ENCODE peak calls at places on chromosomes 5 and 9, in four cellular contexts. One of them, this sample, is unnamed.

GRCh38 chr5:132773601-132774355 is 3.3 kb downstream of the SEPTIN8 start:
- DNase-seq in psoas muscle: no peak
- DNase-seq in neural progenitor cell: no peak
- DNase-seq in IMR-90: no peak
- DNase-seq in this sample: peak; percentile 33

GRCh38 chr5:114782869-114783268 is 386.8 kb downstream of the TRIM36 start:
- DNase-seq in psoas muscle: peak; percentile 56
- DNase-seq in neural progenitor cell: peak; percentile 20
- DNase-seq in IMR-90: no peak
- DNase-seq in this sample: no peak

GRCh38 chr5:95870105-95870672 is 47.7 kb upstream of the GLRX start:
- DNase-seq in psoas muscle: no peak
- DNase-seq in neural progenitor cell: no peak
- DNase-seq in IMR-90: peak; percentile 87
- DNase-seq in this sample: no peak

GRCh38 chr5:93208156-93208895 is 372.7 kb downstream of the NR2F1-AS1 start:
- DNase-seq in psoas muscle: no peak
- DNase-seq in neural progenitor cell: no peak
- DNase-seq in IMR-90: no peak
- DNase-seq in this sample: no peak

GRCh38 chr5:169629847-169630548 is 7.1 kb upstream of the DOCK2 start:
- DNase-seq in psoas muscle: no peak
- DNase-seq in neural progenitor cell: no peak
- DNase-seq in IMR-90: peak; percentile 90
- DNase-seq in this sample: no peak

GRCh38 chr9:13292158-13292557 is 12.7 kb upstream of the MPDZ start:
- DNase-seq in psoas muscle: no peak
- DNase-seq in neural progenitor cell: no peak
- DNase-seq in IMR-90: no peak
- DNase-seq in this sample: no peak

GRCh38 chr5:92514901-92515300 is 1066.1 kb downstream of the NR2F1-AS1 start:
- DNase-seq in psoas muscle: no peak
- DNase-seq in neural progenitor cell: no peak
- DNase-seq in IMR-90: no peak
- DNase-seq in this sample: no peak

GRCh38 chr5:109928046-109928445 is 238.3 kb downstream of the MAN2A1 start:
- DNase-seq in psoas muscle: no peak
- DNase-seq in neural progenitor cell: no peak
- DNase-seq in IMR-90: no peak
- DNase-seq in this sample: no peak

GRCh38 chr5:17267099-17267498 is 49.7 kb downstream of the BASP1 start:
- DNase-seq in psoas muscle: no peak
- DNase-seq in neural progenitor cell: no peak
- DNase-seq in IMR-90: peak; percentile 65
- DNase-seq in this sample: no peak

GRCh38 chr5:159743234-159743633 is 173.0 kb upstream of the ADRA1B start:
- DNase-seq in psoas muscle: no peak
- DNase-seq in neural progenitor cell: no peak
- DNase-seq in IMR-90: no peak
- DNase-seq in this sample: no peak

GRCh38 chr5:180294913-180295555 is 3.2 kb upstream of the MAPK9 start:
- DNase-seq in psoas muscle: no peak
- DNase-seq in neural progenitor cell: no peak
- DNase-seq in IMR-90: no peak
- DNase-seq in this sample: no peak

GRCh38 chr9:107620801-107621200 is 131.2 kb upstream of the KLF4 start:
- DNase-seq in psoas muscle: no peak
- DNase-seq in neural progenitor cell: no peak
- DNase-seq in IMR-90: no peak
- DNase-seq in this sample: no peak

GRCh38 chr9:85575868-85576267 is 165.9 kb downstream of the AGTPBP1 start:
- DNase-seq in psoas muscle: no peak
- DNase-seq in neural progenitor cell: no peak
- DNase-seq in IMR-90: no peak
- DNase-seq in this sample: no peak

GRCh38 chr5:76689321-76690026 is 26.5 kb upstream of the F2R start:
- DNase-seq in psoas muscle: no peak
- DNase-seq in neural progenitor cell: no peak
- DNase-seq in IMR-90: peak; percentile 96
- DNase-seq in this sample: no peak

GRCh38 chr9:16870606-16871357 is at the start of gene BNC2:
- DNase-seq in psoas muscle: peak; percentile 52
- DNase-seq in neural progenitor cell: peak; percentile 84
- DNase-seq in IMR-90: peak; percentile 60
- DNase-seq in this sample: no peak

DNA sequence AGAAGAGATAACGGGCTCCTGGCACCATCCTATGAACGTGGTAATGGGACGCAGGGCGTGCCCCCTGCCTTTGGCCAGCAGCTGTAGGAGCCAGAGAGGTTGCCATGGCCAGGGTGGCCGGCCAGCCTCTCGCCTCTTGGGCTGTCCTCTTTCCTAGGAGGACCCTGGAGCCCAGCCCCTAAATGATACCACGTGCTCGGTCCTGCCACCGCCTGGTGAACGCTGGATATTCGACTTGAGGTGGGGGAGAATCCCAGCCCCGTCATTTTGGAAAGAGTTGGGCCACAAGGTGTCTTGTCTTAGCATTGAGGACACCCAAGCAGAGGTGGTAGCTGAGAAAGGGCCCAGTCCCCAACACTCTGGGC is 391 bp upstream of the NRG2 start:
- DNase-seq in psoas muscle: no peak
- DNase-seq in neural progenitor cell: peak; percentile 77
- DNase-seq in IMR-90: no peak
- DNase-seq in this sample: no peak
- TF ChIP-seq CTCF in psoas muscle: no peak
- TF ChIP-seq CTCF in neural progenitor cell: peak; percentile 3
- TF ChIP-seq CTCF in IMR-90: no peak
- TF ChIP-seq CTCF in this sample: peak; percentile 62

GRCh38 chr9:71761938-71762353 is 6.4 kb downstream of the CEMIP2 start:
- DNase-seq in psoas muscle: no peak
- DNase-seq in neural progenitor cell: no peak
- DNase-seq in IMR-90: no peak
- DNase-seq in this sample: no peak
- H3K4me1 ChIP-seq in psoas muscle: peaks cover 54% of the 10 kb centered on the region
- H3K4me1 ChIP-seq in neural progenitor cell: peaks cover 85% of the 10 kb centered on the region
- H3K4me1 ChIP-seq in IMR-90: peaks cover 17% of the 10 kb centered on the region
- H3K4me1 ChIP-seq in this sample: peaks cover 83% of the 10 kb centered on the region

DNA sequence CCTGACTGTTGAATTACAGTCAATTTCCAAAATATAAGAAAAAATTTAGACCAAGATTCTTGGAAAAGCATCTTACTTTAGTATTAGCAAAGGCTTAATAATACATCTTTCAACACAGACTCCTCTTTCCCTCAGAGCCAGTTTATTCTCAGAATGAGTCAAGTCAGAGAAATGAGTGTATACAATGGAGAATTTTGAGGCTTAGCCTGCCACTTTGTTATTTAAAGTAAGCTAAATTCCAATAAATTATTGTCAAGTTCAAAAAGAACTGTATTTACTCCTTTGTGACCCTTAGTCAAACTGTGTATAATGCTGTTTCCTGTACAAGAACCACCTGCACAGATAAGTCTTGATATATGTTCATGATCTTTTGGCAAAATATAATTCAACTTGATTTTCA is 428.5 kb upstream of the ITGA1 start:
- DNase-seq in psoas muscle: no peak
- DNase-seq in neural progenitor cell: no peak
- DNase-seq in IMR-90: no peak
- DNase-seq in this sample: no peak
- H3K27me3 ChIP-seq in psoas muscle: no peaks in the 10 kb centered on the region
- H3K27me3 ChIP-seq in neural progenitor cell: no peaks in the 10 kb centered on the region
- H3K27me3 ChIP-seq in IMR-90: no peaks in the 10 kb centered on the region
- H3K27me3 ChIP-seq in this sample: peaks cover 3% of the 10 kb centered on the region

GRCh38 chr5:173640166-173640804 is 23.8 kb upstream of the BOD1 start:
- DNase-seq in psoas muscle: no peak
- DNase-seq in neural progenitor cell: no peak
- DNase-seq in IMR-90: no peak
- DNase-seq in this sample: peak; percentile 17
- TF ChIP-seq CTCF in psoas muscle: no peak
- TF ChIP-seq CTCF in neural progenitor cell: no peak
- TF ChIP-seq CTCF in IMR-90: peak; percentile 11
- TF ChIP-seq CTCF in this sample: no peak